ENCODE peak calls at places on chromosomes 6 and 20, in six cellular contexts. One of them, this sample, is unnamed.

GRCh38 chr6:127516676-127517273 is 2.4 kb downstream of the MTCL3 start:
- DNase-seq in cortex of kidney: no peak
- DNase-seq in activated gamma-delta T cell treated with Interleukin-2 at 50 U/mL for 16 hours: no peak
- DNase-seq in left colon: no peak
- DNase-seq in IMR-90: peak
- DNase-seq in effector memory CD8-positive, alpha-beta T cell: peak
- DNase-seq in this sample: no peak

GRCh38 chr20:23657202-23657601 is 19.4 kb upstream of the CST3 start:
- DNase-seq in cortex of kidney: no peak
- DNase-seq in IMR-90: no peak
- DNase-seq in left colon: no peak
- DNase-seq in effector memory CD8-positive, alpha-beta T cell: no peak
- DNase-seq in activated gamma-delta T cell treated with Interleukin-2 at 50 U/mL for 16 hours: no peak
- DNase-seq in this sample: no peak

GRCh38 chr6:29627762-29628418 is 5.1 kb downstream of the GABBR1 start:
- DNase-seq in effector memory CD8-positive, alpha-beta T cell: no peak
- DNase-seq in left colon: peak
- DNase-seq in cortex of kidney: no peak
- DNase-seq in IMR-90: peak
- DNase-seq in activated gamma-delta T cell treated with Interleukin-2 at 50 U/mL for 16 hours: peak
- DNase-seq in this sample: no peak

GRCh38 chr20:48949304-48950170 is 28.0 kb downstream of the ARFGEF2 start:
- DNase-seq in effector memory CD8-positive, alpha-beta T cell: no peak
- DNase-seq in IMR-90: no peak
- DNase-seq in activated gamma-delta T cell treated with Interleukin-2 at 50 U/mL for 16 hours: no peak
- DNase-seq in cortex of kidney: no peak
- DNase-seq in left colon: peak
- DNase-seq in this sample: no peak

GRCh38 chr20:1341561-1342265 is 12.8 kb upstream of the SDCBP2 start:
- DNase-seq in activated gamma-delta T cell treated with Interleukin-2 at 50 U/mL for 16 hours: no peak
- DNase-seq in left colon: no peak
- DNase-seq in cortex of kidney: no peak
- DNase-seq in IMR-90: peak
- DNase-seq in effector memory CD8-positive, alpha-beta T cell: no peak
- DNase-seq in this sample: no peak

GRCh38 chr20:60427516-60427915 is 469.3 kb downstream of the CDH26 start:
- DNase-seq in left colon: no peak
- DNase-seq in activated gamma-delta T cell treated with Interleukin-2 at 50 U/mL for 16 hours: no peak
- DNase-seq in effector memory CD8-positive, alpha-beta T cell: no peak
- DNase-seq in IMR-90: no peak
- DNase-seq in cortex of kidney: no peak
- DNase-seq in this sample: no peak

GRCh38 chr20:17210983-17211382 is 15.9 kb upstream of the PCSK2 start:
- DNase-seq in activated gamma-delta T cell treated with Interleukin-2 at 50 U/mL for 16 hours: no peak
- DNase-seq in effector memory CD8-positive, alpha-beta T cell: no peak
- DNase-seq in left colon: no peak
- DNase-seq in cortex of kidney: no peak
- DNase-seq in IMR-90: no peak
- DNase-seq in this sample: no peak

GRCh38 chr20:47708953-47709833 is 76.1 kb downstream of the SULF2 start:
- DNase-seq in cortex of kidney: no peak
- DNase-seq in effector memory CD8-positive, alpha-beta T cell: no peak
- DNase-seq in left colon: no peak
- DNase-seq in IMR-90: no peak
- DNase-seq in activated gamma-delta T cell treated with Interleukin-2 at 50 U/mL for 16 hours: no peak
- DNase-seq in this sample: no peak